ENCODE peak calls at places on chromosomes 3 and 15, in nine cellular contexts. N is ascending aorta, J is cardiac muscle cell, S is left ventricle myocardium inferior, C is fibroblast of mammary gland, Y is astrocyte, P is AG04450, W is kidney epithelial cell, V is testis. F is an unnamed sample.

GRCh38 chr3:122776675-122777074 is 17.0 kb downstream of the HSPBAP1 start:
- DNase-seq in N (no peak), J (no peak), S (no peak), C (no peak), Y (no peak), P (no peak), W (no peak), V (no peak), F (no peak)

GRCh38 chr15:78671626-78672211 is 30.7 kb upstream of the CHRNB4 start:
- DNase-seq in N (no peak), J (no peak), S (no peak), C (no peak), Y (no peak), P (no peak), W (no peak), V (no peak), F (peak)

GRCh38 chr15:81548350-81549116 is 174.5 kb upstream of the TMC3 start:
- DNase-seq in N (no peak), J (peak), S (no peak), C (peak), Y (peak), P (no peak), W (no peak), V (no peak), F (no peak)

GRCh38 chr15:51341366-51342248 is at the start of gene GLDN:
- DNase-seq in N (peak), J (peak), S (peak), C (peak), Y (peak), P (no peak), W (no peak), V (no peak), F (peak)

GRCh38 chr3:43028678-43029490 is 49.8 kb downstream of the GASK1A start:
- DNase-seq in N (peak), J (no peak), S (no peak), C (no peak), Y (no peak), P (no peak), W (no peak), V (no peak), F (no peak)

GRCh38 chr3:188003188-188004171 is 150.5 kb upstream of the LPP start:
- DNase-seq in N (no peak), J (no peak), S (no peak), C (no peak), Y (no peak), P (no peak), W (no peak), V (no peak), F (peak)

GRCh38 chr15:83928878-83929418 is 275.0 kb downstream of the ADAMTSL3 start:
- DNase-seq in N (no peak), J (no peak), S (no peak), C (no peak), Y (no peak), P (no peak), W (no peak), V (no peak), F (no peak)

GRCh38 chr15:78228356-78228996 is 5.9 kb downstream of the ACSBG1 start:
- DNase-seq in N (no peak), J (no peak), S (no peak), C (no peak), Y (no peak), P (no peak), W (no peak), V (no peak), F (no peak)

GRCh38 chr3:130894130-130894872 is 417 bp downstream of the ATP2C1 start:
- DNase-seq in N (peak), J (peak), S (peak), C (no peak), Y (peak), P (no peak), W (no peak), V (peak), F (peak)

GRCh38 chr3:142448424-142448823 is 587 bp upstream of the XRN1 start:
- DNase-seq in N (no peak), J (no peak), S (no peak), C (no peak), Y (no peak), P (no peak), W (no peak), V (no peak), F (no peak)

GRCh38 chr15:66356069-66356358 is 471 bp downstream of the TIPIN start:
- DNase-seq in N (no peak), J (no peak), S (no peak), C (no peak), Y (no peak), P (no peak), W (no peak), V (no peak), F (no peak)

GRCh38 chr3:1611824-1612223 is 486.8 kb upstream of the CNTN4 start:
- DNase-seq in N (no peak), J (no peak), S (no peak), C (no peak), Y (no peak), P (no peak), W (no peak), V (no peak), F (no peak)

GRCh38 chr3:152235709-152236298 is 32.9 kb upstream of the MBNL1 start:
- DNase-seq in N (no peak), J (peak), S (no peak), C (peak), Y (peak), P (no peak), W (peak), V (no peak), F (peak)

GRCh38 chr15:39785806-39786205 is 3.2 kb upstream of the FSIP1 start:
- DNase-seq in N (no peak), J (no peak), S (no peak), C (no peak), Y (no peak), P (no peak), W (no peak), V (no peak), F (no peak)

GRCh38 chr15:80561500-80561899 is 133.6 kb upstream of the ABHD17C start:
- DNase-seq in N (no peak), J (peak), S (no peak), C (peak), Y (no peak), P (no peak), W (no peak), V (no peak), F (no peak)

DNA sequence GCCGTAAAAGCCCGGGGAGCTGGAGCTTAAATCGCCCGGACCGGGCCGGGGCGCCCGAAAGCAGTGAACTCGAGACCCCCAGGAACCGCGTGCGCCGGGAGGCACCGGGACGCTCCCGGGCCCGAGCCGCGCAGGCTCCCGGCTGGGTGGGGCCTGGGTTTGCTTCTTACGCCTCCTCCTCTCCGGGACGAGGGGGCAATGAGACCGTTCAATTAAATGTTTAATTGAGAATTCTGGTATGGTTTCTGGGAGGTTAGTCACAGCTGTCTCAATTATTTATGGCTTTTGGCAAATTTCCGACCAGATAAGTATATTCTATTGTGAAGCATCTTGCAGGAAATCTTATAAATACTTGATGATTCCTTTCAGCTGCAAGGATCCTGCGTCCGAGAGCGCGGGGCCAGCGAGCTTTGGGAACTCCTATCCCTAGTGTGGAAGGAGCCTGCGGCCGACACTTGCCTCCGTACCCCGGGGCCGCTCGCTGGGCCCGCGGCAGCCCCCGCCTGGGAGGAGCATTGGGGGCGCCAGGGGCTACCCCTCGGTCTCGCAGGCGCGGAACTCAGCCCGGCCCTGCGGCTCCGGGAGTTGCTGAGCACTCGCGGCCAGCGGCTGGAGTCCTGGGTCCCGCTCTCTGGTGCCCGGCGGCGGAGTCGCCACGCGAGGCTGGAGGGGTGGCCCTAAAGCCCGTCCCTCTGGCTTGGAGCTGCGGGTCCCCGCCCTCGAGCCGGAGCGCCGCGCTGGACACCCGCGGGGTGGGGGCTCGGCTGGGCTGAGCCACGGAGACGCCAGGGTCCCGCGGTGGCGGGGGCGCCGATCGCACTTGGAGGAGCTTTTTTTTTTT is 10.3 kb downstream of the ISL2 start:
- DNase-seq in N (no peak), J (peak), S (no peak), C (no peak), Y (no peak), P (no peak), W (no peak), V (no peak), F (peak)
- H3K4me3 ChIP-seq in N (peak), J (peak), S (peak), C (peak), Y (peak), P (peak), W (peak), V (peak), F (peak)

GRCh38 chr3:24359645-24360462 is 134.8 kb downstream of the THRB start:
- DNase-seq in N (no peak), J (no peak), S (no peak), C (no peak), Y (no peak), P (no peak), W (no peak), V (no peak), F (no peak)
- TF ChIP-seq CTCF in N (no peak), J (peak), S (peak), C (peak), Y (no peak), P (no peak), W (peak), V (no peak), F (no peak)

GRCh38 chr3:136819784-136820640 is 1.1 kb downstream of the SLC35G2 start:
- DNase-seq in N (peak), J (peak), S (peak), C (peak), Y (peak), P (no peak), W (no peak), V (peak), F (peak)
- H3K4me3 ChIP-seq in N (peak), J (peak), S (peak), C (peak), Y (peak), P (peak), W (peak), V (peak), F (peak)

GRCh38 chr15:38651328-38652038 is 86.9 kb upstream of the RASGRP1 start:
- DNase-seq in N (no peak), J (no peak), S (no peak), C (no peak), Y (no peak), P (no peak), W (no peak), V (no peak), F (no peak)

GRCh38 chr15:38648116-38648843 is 83.7 kb upstream of the RASGRP1 start:
- DNase-seq in N (no peak), J (peak), S (no peak), C (no peak), Y (no peak), P (no peak), W (no peak), V (no peak), F (no peak)

GRCh38 chr15:38652183-38652794 is 87.7 kb upstream of the RASGRP1 start:
- DNase-seq in N (no peak), J (no peak), S (no peak), C (no peak), Y (no peak), P (no peak), W (no peak), V (no peak), F (no peak)

GRCh38 chr15:38650936-38651327 is 86.3 kb upstream of the RASGRP1 start:
- DNase-seq in N (no peak), J (no peak), S (no peak), C (no peak), Y (no peak), P (no peak), W (no peak), V (no peak), F (no peak)

GRCh38 chr15:38650384-38650783 is 85.8 kb upstream of the RASGRP1 start:
- DNase-seq in N (no peak), J (no peak), S (no peak), C (no peak), Y (no peak), P (no peak), W (no peak), V (no peak), F (no peak)
- TF ChIP-seq CTCF in N (no peak), J (no peak), S (no peak), C (no peak), Y (no peak), P (no peak), W (no peak), V (no peak), F (no peak)

GRCh38 chr3:16865335-16865734 is 19.4 kb upstream of the PLCL2 start:
- DNase-seq in N (no peak), J (no peak), S (no peak), C (peak), Y (peak), P (no peak), W (no peak), V (no peak), F (no peak)
- H3K4me3 ChIP-seq in N (no peak), J (no peak), S (no peak), C (no peak), Y (no peak), P (no peak), W (no peak), V (no peak), F (no peak)

GRCh38 chr3:13161021-13161759 is 88.0 kb upstream of the IQSEC1 start:
- DNase-seq in N (no peak), J (no peak), S (no peak), C (no peak), Y (no peak), P (no peak), W (no peak), V (no peak), F (peak)
- TF ChIP-seq CTCF in N (no peak), J (no peak), S (no peak), C (no peak), Y (no peak), P (no peak), W (no peak), V (no peak), F (peak)

GRCh38 chr15:69082041-69082502 is 67.6 kb downstream of the NOX5 start:
- DNase-seq in N (no peak), J (peak), S (no peak), C (peak), Y (peak), P (no peak), W (no peak), V (no peak), F (no peak)

GRCh38 chr15:69082556-69082955 is 68.1 kb downstream of the NOX5 start:
- DNase-seq in N (no peak), J (no peak), S (no peak), C (peak), Y (peak), P (no peak), W (no peak), V (no peak), F (no peak)

GRCh38 chr15:69081310-69082004 is 67.0 kb downstream of the NOX5 start:
- DNase-seq in N (peak), J (peak), S (peak), C (peak), Y (peak), P (no peak), W (no peak), V (peak), F (no peak)

GRCh38 chr15:69080203-69080957 is 65.9 kb downstream of the NOX5 start:
- DNase-seq in N (no peak), J (peak), S (no peak), C (no peak), Y (peak), P (no peak), W (no peak), V (no peak), F (no peak)

DNA sequence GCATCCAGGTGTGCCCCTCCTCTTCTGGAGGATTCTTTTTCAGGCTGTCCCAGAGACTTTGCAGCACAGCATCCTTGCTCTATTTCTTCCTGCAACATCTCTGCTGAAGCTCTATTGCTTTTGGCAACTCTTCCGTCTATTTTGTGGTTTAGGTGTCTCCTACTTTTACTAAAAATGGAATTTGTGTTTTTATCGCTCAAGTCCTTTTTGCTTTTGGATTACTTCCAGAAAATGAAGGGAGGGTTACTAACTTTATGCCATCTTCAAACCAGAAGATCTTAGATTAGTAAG is 66.4 kb downstream of the NOX5 start:
- DNase-seq in N (no peak), J (no peak), S (no peak), C (no peak), Y (peak), P (no peak), W (no peak), V (no peak), F (no peak)
- H3K4me3 ChIP-seq in N (no peak), J (no peak), S (peak), C (no peak), Y (no peak), P (no peak), W (no peak), V (no peak), F (no peak)

GRCh38 chr3:16599694-16600093 is 5.5 kb downstream of the DAZL start:
- DNase-seq in N (no peak), J (no peak), S (no peak), C (no peak), Y (no peak), P (no peak), W (no peak), V (no peak), F (no peak)

GRCh38 chr3:16601539-16602005 is 3.7 kb downstream of the DAZL start:
- DNase-seq in N (no peak), J (no peak), S (no peak), C (no peak), Y (no peak), P (no peak), W (no peak), V (no peak), F (no peak)

GRCh38 chr3:16604887-16605602 is at the start of gene DAZL:
- DNase-seq in N (no peak), J (no peak), S (no peak), C (no peak), Y (no peak), P (no peak), W (no peak), V (peak), F (no peak)

GRCh38 chr3:16604433-16604832 is 790 bp downstream of the DAZL start:
- DNase-seq in N (no peak), J (no peak), S (no peak), C (no peak), Y (no peak), P (no peak), W (no peak), V (peak), F (no peak)

DNA sequence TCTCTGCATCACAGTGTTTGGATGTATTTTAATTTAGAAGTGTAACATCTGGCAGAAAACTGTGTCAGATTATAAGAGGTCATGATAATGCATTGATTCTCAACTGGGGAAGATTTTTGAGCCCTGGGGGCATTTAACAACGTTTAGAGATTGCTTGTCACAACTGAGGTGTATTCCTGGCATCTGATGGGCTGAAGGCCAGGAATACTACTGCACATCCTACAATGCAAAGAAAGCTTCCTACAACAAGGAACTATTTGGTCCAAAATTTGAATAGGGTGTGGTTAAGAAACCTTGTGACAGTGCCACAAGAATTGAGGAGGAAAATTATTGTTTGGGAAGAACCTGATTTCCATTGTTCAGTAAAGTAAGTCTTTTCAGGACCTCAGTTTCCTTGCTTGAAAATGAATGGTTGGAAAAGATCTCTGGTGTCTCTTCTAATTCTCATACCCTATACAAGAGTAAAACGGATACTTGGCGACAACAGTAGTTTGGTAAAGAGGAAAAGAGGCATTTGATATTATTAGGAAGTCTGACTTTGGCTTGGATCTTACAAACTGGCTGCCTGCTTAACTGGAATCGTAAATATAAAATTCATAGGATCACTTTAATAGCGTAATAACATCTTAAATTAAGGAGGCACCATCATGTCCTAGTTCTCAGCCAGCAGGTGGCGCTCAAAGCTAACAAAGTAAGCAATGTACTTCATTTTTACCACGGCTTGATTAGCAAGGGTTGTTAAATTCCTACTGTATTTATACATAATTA is 4.3 kb downstream of the DAZL start:
- DNase-seq in N (peak), J (peak), S (peak), C (peak), Y (peak), P (peak), W (peak), V (peak), F (peak)
- TF ChIP-seq CTCF in N (peak), J (peak), S (peak), C (peak), Y (peak), P (peak), W (peak), V (peak), F (peak)

GRCh38 chr3:32912046-32912445 is 39.4 kb upstream of the CCR4 start:
- DNase-seq in N (no peak), J (no peak), S (no peak), C (no peak), Y (no peak), P (no peak), W (no peak), V (no peak), F (no peak)

GRCh38 chr3:32913790-32914446 is 37.5 kb upstream of the CCR4 start:
- DNase-seq in N (peak), J (peak), S (peak), C (peak), Y (peak), P (no peak), W (no peak), V (peak), F (no peak)

GRCh38 chr3:32909999-32910398 is 41.4 kb upstream of the CCR4 start:
- DNase-seq in N (no peak), J (no peak), S (no peak), C (no peak), Y (no peak), P (no peak), W (no peak), V (no peak), F (no peak)

DNA sequence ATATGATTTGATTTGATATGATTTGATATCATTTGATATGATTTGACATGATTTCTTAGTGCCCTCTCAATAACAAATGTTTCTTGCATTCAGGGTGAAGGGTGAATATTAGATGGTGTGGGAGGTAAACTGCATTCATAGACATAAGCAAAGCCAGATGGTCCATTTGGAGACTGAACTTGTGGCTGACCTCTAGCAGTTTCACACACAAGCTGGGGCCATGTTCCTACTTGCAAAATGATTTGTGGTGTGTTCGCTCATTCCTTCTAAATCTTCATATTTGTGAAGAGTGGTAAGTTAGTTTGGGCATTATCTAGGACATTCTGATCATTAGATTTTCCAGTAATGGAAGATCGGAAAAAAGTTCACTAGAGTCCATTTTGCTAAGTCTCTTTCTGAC is 40.5 kb upstream of the CCR4 start:
- DNase-seq in N (no peak), J (peak), S (no peak), C (peak), Y (no peak), P (no peak), W (no peak), V (no peak), F (no peak)
- H3K4me3 ChIP-seq in N (no peak), J (no peak), S (no peak), C (no peak), Y (no peak), P (no peak), W (no peak), V (no peak), F (no peak)